ENCODE peak calls at places on chromosomes 1 and 21, in six cellular contexts. O is memory B cell; X is stimulated activated CD4-positive, alpha-beta T cell treated with anti-CD3 and anti-CD28 coated beads, TNF-alpha, amount 100 ng/mL, for 24 hours; M is endothelial cell; E is esophagus squamous epithelium; T is naive thymus-derived CD8-positive, alpha-beta T cell. G is an unnamed sample.

GRCh38 chr1:200038987-200039848 is 11.7 kb downstream of the NR5A2 start:
- DNase-seq in O (no peak), T (no peak), E (no peak), X (no peak), M (peak), G (no peak)

GRCh38 chr1:228842094-228842775 is 107.0 kb downstream of the RHOU start:
- DNase-seq in E (no peak), M (no peak), O (no peak), X (no peak), T (no peak), G (peak)

GRCh38 chr1:16208270-16208987 is 4.0 kb downstream of the ARHGEF19 start:
- DNase-seq in X (no peak), T (no peak), E (no peak), M (no peak), O (no peak), G (no peak)

GRCh38 chr1:110879758-110880606 is 7.0 kb downstream of the CD53 start:
- DNase-seq in E (no peak), O (peak), X (peak), T (peak), M (no peak), G (no peak)

GRCh38 chr1:16186655-16187235 is 25.7 kb downstream of the ARHGEF19 start:
- DNase-seq in O (no peak), T (no peak), E (no peak), M (no peak), X (no peak), G (no peak)

GRCh38 chr1:107604823-107605222 is 360.2 kb downstream of the VAV3 start:
- DNase-seq in O (no peak), E (no peak), T (no peak), M (no peak), X (no peak), G (no peak)

GRCh38 chr1:109167114-109167513 is 46.6 kb upstream of the SARS1 start:
- DNase-seq in T (no peak), M (no peak), E (no peak), O (no peak), X (no peak), G (no peak)

GRCh38 chr1:89005286-89006151 is 13.1 kb upstream of the KYAT3 start:
- DNase-seq in E (no peak), M (no peak), O (no peak), X (no peak), T (no peak), G (no peak)

GRCh38 chr1:24412408-24412807 is 1.2 kb downstream of the STPG1 start:
- DNase-seq in E (no peak), T (no peak), O (no peak), X (no peak), M (no peak), G (no peak)

GRCh38 chr1:233097546-233098254 is 147.3 kb downstream of the NTPCR start:
- DNase-seq in M (no peak), X (no peak), O (no peak), T (no peak), E (no peak), G (no peak)

GRCh38 chr1:2927393-2927792 is 93.9 kb upstream of the ACTRT2 start:
- DNase-seq in M (no peak), E (no peak), O (peak), X (no peak), T (no peak), G (no peak)

GRCh38 chr21:35014302-35015044 is 34.6 kb downstream of the RUNX1 start:
- DNase-seq in X (no peak), T (no peak), O (no peak), E (no peak), M (no peak), G (no peak)

GRCh38 chr1:19190468-19190867 is 19.6 kb downstream of the UBR4 start:
- DNase-seq in O (no peak), T (no peak), X (no peak), M (no peak), E (no peak), G (no peak)

GRCh38 chr1:17212487-17213121 is 7.7 kb downstream of the PADI1 start:
- DNase-seq in T (peak), O (no peak), E (no peak), M (no peak), X (peak), G (peak)

GRCh38 chr1:168470821-168471473 is 72.8 kb downstream of the XCL2 start:
- DNase-seq in E (no peak), O (no peak), M (no peak), T (no peak), X (no peak), G (peak)

GRCh38 chr1:198444792-198445191 is 95.7 kb downstream of the ATP6V1G3 start:
- DNase-seq in X (no peak), T (no peak), M (no peak), O (no peak), E (no peak), G (no peak)

GRCh38 chr1:23557471-23558124 is 1.7 kb downstream of the ID3 start:
- DNase-seq in X (no peak), T (no peak), E (no peak), M (no peak), O (no peak), G (no peak)

GRCh38 chr1:18643154-18644012 is 12.7 kb downstream of the PAX7 start:
- DNase-seq in X (no peak), E (no peak), M (peak), T (no peak), O (no peak), G (no peak)

GRCh38 chr1:61253059-61253735 is 170.8 kb downstream of the NFIA start:
- DNase-seq in X (no peak), O (no peak), M (no peak), E (no peak), T (no peak), G (no peak)

GRCh38 chr1:243980471-243980870 is 70.6 kb upstream of the ZBTB18 start:
- DNase-seq in E (no peak), T (no peak), M (no peak), O (no peak), X (no peak), G (no peak)

GRCh38 chr1:218351617-218352438 is 6.7 kb downstream of the TGFB2 start:
- DNase-seq in T (peak), O (peak), M (no peak), X (no peak), E (no peak), G (no peak)

GRCh38 chr1:178498896-178499675 is 2.3 kb upstream of the CLEC20A start:
- DNase-seq in M (no peak), E (no peak), X (no peak), T (no peak), O (no peak), G (no peak)

GRCh38 chr1:58620926-58621325 is 43.9 kb upstream of the TACSTD2 start:
- DNase-seq in M (no peak), O (no peak), E (no peak), X (no peak), T (no peak), G (no peak)

GRCh38 chr1:181359012-181359411 is 124.3 kb upstream of the CACNA1E start:
- DNase-seq in M (no peak), O (no peak), T (no peak), E (no peak), X (no peak), G (no peak)

GRCh38 chr21:21973806-21974205 is 975.6 kb downstream of the NCAM2 start:
- DNase-seq in M (no peak), T (no peak), E (no peak), X (no peak), O (no peak), G (no peak)

GRCh38 chr1:228833911-228834631 is 98.8 kb downstream of the RHOU start:
- DNase-seq in T (no peak), O (no peak), X (no peak), M (no peak), E (no peak), G (peak)

GRCh38 chr1:115224636-115225035 is 113.4 kb downstream of the NGF start:
- DNase-seq in T (no peak), E (no peak), O (no peak), M (no peak), X (no peak), G (no peak)

GRCh38 chr1:25563330-25564215 is 20.2 kb downstream of the LDLRAP1 start:
- DNase-seq in X (no peak), T (no peak), O (no peak), M (no peak), E (no peak), G (no peak)

GRCh38 chr1:157585984-157586383 is 11.9 kb downstream of the FCRL4 start:
- DNase-seq in M (no peak), O (peak), E (no peak), X (no peak), T (no peak), G (no peak)